ENCODE peak calls at places on chromosomes 5 and 9, in nine cellular contexts. R is amniotic stem cell; C is H9; O is T follicular helper cell; D is choroid plexus epithelial cell; K is stimulated activated CD4-positive, alpha-beta T cell treated with anti-CD3 and anti-CD28 coated beads, TNF-alpha, amount 100 ng/mL, for 24 hours; N is ELR; F is mucosa of descending colon; A is anterior cingulate cortex. W is an unnamed sample.

GRCh38 chr5:108380531-108381021 is 1.3 kb downstream of the FBXL17 start:
- DNase-seq in R (no peak), C (peak), O (peak), D (peak), K (peak), N (peak), F (peak), A (no peak), W (peak)

GRCh38 chr5:180072256-180072548 is 643 bp upstream of the RNF130 start:
- DNase-seq in R (no peak), C (no peak), O (no peak), D (no peak), K (no peak), N (no peak), F (no peak), A (no peak), W (no peak)

GRCh38 chr5:72463499-72464052 is 43.6 kb downstream of the ZNF366 start:
- DNase-seq in R (no peak), C (no peak), O (no peak), D (no peak), K (no peak), N (no peak), F (no peak), A (no peak), W (peak)

GRCh38 chr5:91998774-91999173 is 615.7 kb upstream of the ARRDC3 start:
- DNase-seq in R (no peak), C (no peak), O (no peak), D (no peak), K (no peak), N (no peak), F (no peak), A (no peak), W (peak)

GRCh38 chr5:68368280-68368679 is 152.7 kb downstream of the PIK3R1 start:
- DNase-seq in R (no peak), C (no peak), O (no peak), D (no peak), K (no peak), N (peak), F (no peak), A (no peak), W (no peak)

GRCh38 chr5:176866913-176867312 is 32.2 kb downstream of the HK3 start:
- DNase-seq in R (no peak), C (no peak), O (no peak), D (no peak), K (no peak), N (no peak), F (no peak), A (no peak), W (peak)

GRCh38 chr5:74660863-74661262 is 20.3 kb upstream of the ENC1 start:
- DNase-seq in R (no peak), C (no peak), O (no peak), D (no peak), K (no peak), N (no peak), F (no peak), A (no peak), W (no peak)

GRCh38 chr9:120928015-120928719 is 1.6 kb upstream of the TRAF1 start:
- DNase-seq in R (no peak), C (peak), O (no peak), D (no peak), K (no peak), N (no peak), F (peak), A (no peak), W (peak)

GRCh38 chr9:104746798-104747197 is 685 bp upstream of the NIPSNAP3A start:
- DNase-seq in R (no peak), C (no peak), O (no peak), D (no peak), K (no peak), N (no peak), F (no peak), A (no peak), W (peak)

GRCh38 chr9:120915854-120916495 is 10.6 kb downstream of the TRAF1 start:
- DNase-seq in R (no peak), C (no peak), O (no peak), D (no peak), K (no peak), N (no peak), F (no peak), A (no peak), W (no peak)

GRCh38 chr9:136729144-136729543 is 13.6 kb downstream of the LCN10 start:
- DNase-seq in R (no peak), C (no peak), O (no peak), D (no peak), K (no peak), N (no peak), F (peak), A (no peak), W (no peak)

GRCh38 chr5:97600486-97600885 is 417.4 kb upstream of the RIOK2 start:
- DNase-seq in R (no peak), C (no peak), O (no peak), D (no peak), K (no peak), N (peak), F (no peak), A (no peak), W (no peak)

GRCh38 chr5:38556115-38556598 is 289 bp downstream of the LIFR start:
- DNase-seq in R (no peak), C (no peak), O (no peak), D (no peak), K (no peak), N (peak), F (no peak), A (no peak), W (peak)

GRCh38 chr9:89430995-89431394 is 66.9 kb downstream of the SEMA4D start:
- DNase-seq in R (no peak), C (no peak), O (no peak), D (no peak), K (no peak), N (no peak), F (peak), A (no peak), W (no peak)

GRCh38 chr9:79708541-79708940 is 136.8 kb downstream of the TLE4 start:
- DNase-seq in R (no peak), C (no peak), O (no peak), D (no peak), K (no peak), N (no peak), F (no peak), A (no peak), W (no peak)

GRCh38 chr9:15178621-15179020 is 128.4 kb downstream of the TTC39B start:
- DNase-seq in R (no peak), C (no peak), O (no peak), D (no peak), K (no peak), N (no peak), F (no peak), A (no peak), W (no peak)

W was measured in GM23338.